ENCODE peak calls at places on chromosome 1, in seven cellular contexts. Y, E, N, T, X, H and W are unnamed samples.
A peak's percentile ranks its signal among the peaks of the same experiment; 100 is the strongest.

GRCh38 chr1:89382479-89382878 is 18.6 kb downstream of the GBP6 start:
- DNase-seq in Y (no peak), E (no peak), N (no peak), T (no peak), X (no peak), H (no peak), W (no peak)

GRCh38 chr1:46036894-46037596 is 95.4 kb downstream of the PIK3R3 start:
- DNase-seq in X (peak; percentile 72), E (peak; percentile 82), Y (peak; percentile 41), T (peak; percentile 79), H (peak; percentile 84), N (peak; percentile 91), W (peak; percentile 94)

GRCh38 chr1:53134961-53135734 is 7.3 kb downstream of the SLC1A7 start:
- DNase-seq in T (peak; percentile 8), E (no peak), Y (no peak), H (no peak), N (peak; percentile 31), X (no peak), W (no peak)

GRCh38 chr1:39639333-39640130 is at the start of gene HEYL:
- DNase-seq in E (peak; percentile 27), N (peak; percentile 60), H (no peak), T (peak; percentile 36), Y (no peak), X (peak; percentile 56), W (no peak)

GRCh38 chr1:90838720-90839119 is 121.6 kb upstream of the BARHL2 start:
- DNase-seq in E (no peak), X (no peak), N (no peak), T (no peak), H (no peak), Y (no peak), W (no peak)

GRCh38 chr1:903721-904270 is 19.9 kb upstream of the SAMD11 start:
- DNase-seq in N (no peak), Y (no peak), H (no peak), T (no peak), X (no peak), E (no peak), W (no peak)

GRCh38 chr1:39969048-39969447 is 14.1 kb downstream of the MFSD2A start:
- DNase-seq in T (peak; percentile 75), N (no peak), H (no peak), Y (no peak), X (no peak), E (no peak), W (no peak)

GRCh38 chr1:202192770-202193613 is 607 bp upstream of the LGR6 start:
- DNase-seq in Y (no peak), H (peak; percentile 39), E (peak; percentile 33), T (peak; percentile 50), N (peak; percentile 80), X (peak; percentile 45), W (peak; percentile 78)